ENCODE peak calls at places on chromosomes 7 and 10, in nine cellular contexts. B, H, Y, W, E, U, L, K and D are unnamed samples.

GRCh38 chr10:3782099-3782455 is 2.9 kb downstream of the KLF6 start:
- DNase-seq in B (no peak), H (no peak), Y (no peak), W (no peak), E (no peak), U (no peak), L (no peak), K (no peak), D (no peak)

GRCh38 chr10:132558516-132559413 is 21.2 kb downstream of the INPP5A start:
- DNase-seq in B (peak), H (no peak), Y (no peak), W (no peak), E (peak), U (no peak), L (no peak), K (no peak), D (peak)

GRCh38 chr7:34454381-34454780 is 203.6 kb upstream of the NPSR1 start:
- DNase-seq in B (no peak), H (peak), Y (no peak), W (no peak), E (no peak), U (no peak), L (no peak), K (no peak), D (no peak)

GRCh38 chr7:144390481-144390880 is 13.0 kb downstream of the NOBOX start:
- DNase-seq in B (no peak), H (no peak), Y (no peak), W (no peak), E (peak), U (no peak), L (no peak), K (no peak), D (no peak)

GRCh38 chr7:43785425-43785824 is 26.9 kb downstream of the BLVRA start:
- DNase-seq in B (peak), H (no peak), Y (no peak), W (no peak), E (peak), U (peak), L (no peak), K (no peak), D (no peak)

GRCh38 chr7:57305192-57305748 is 144.7 kb upstream of the ZNF716 start:
- DNase-seq in B (no peak), H (no peak), Y (peak), W (no peak), E (no peak), U (no peak), L (no peak), K (peak), D (no peak)

GRCh38 chr7:5231811-5232484 is 41.9 kb downstream of the WIPI2 start:
- DNase-seq in B (no peak), H (no peak), Y (no peak), W (no peak), E (no peak), U (peak), L (no peak), K (no peak), D (peak)

GRCh38 chr7:22784346-22784745 is 38.3 kb downstream of the TOMM7 start:
- DNase-seq in B (no peak), H (peak), Y (no peak), W (no peak), E (no peak), U (no peak), L (no peak), K (no peak), D (no peak)

GRCh38 chr7:47254081-47255006 is 327.6 kb downstream of the TNS3 start:
- DNase-seq in B (peak), H (peak), Y (peak), W (peak), E (peak), U (peak), L (peak), K (peak), D (peak)

GRCh38 chr10:44961231-44961571 is 1.6 kb downstream of the RASSF4 start:
- DNase-seq in B (no peak), H (no peak), Y (no peak), W (no peak), E (no peak), U (no peak), L (no peak), K (no peak), D (peak)

GRCh38 chr10:124128811-124129145 is 35.4 kb upstream of the CHST15 start:
- DNase-seq in B (no peak), H (no peak), Y (no peak), W (no peak), E (no peak), U (no peak), L (no peak), K (no peak), D (no peak)

GRCh38 chr7:81499262-81500116 is 270.4 kb downstream of the HGF start:
- DNase-seq in B (peak), H (peak), Y (peak), W (peak), E (no peak), U (no peak), L (no peak), K (peak), D (no peak)

GRCh38 chr7:65798111-65799075 is 74.5 kb upstream of the VKORC1L1 start:
- DNase-seq in B (no peak), H (no peak), Y (no peak), W (no peak), E (no peak), U (no peak), L (no peak), K (no peak), D (no peak)

GRCh38 chr10:3749597-3750351 is 35.2 kb downstream of the KLF6 start:
- DNase-seq in B (peak), H (peak), Y (no peak), W (no peak), E (peak), U (no peak), L (no peak), K (no peak), D (no peak)

GRCh38 chr7:66664590-66665293 is 36.1 kb downstream of the KCTD7 start:
- DNase-seq in B (no peak), H (no peak), Y (peak), W (no peak), E (no peak), U (no peak), L (no peak), K (no peak), D (peak)

GRCh38 chr7:67976490-67976889 is 979.9 kb downstream of the TYW1 start:
- DNase-seq in B (no peak), H (no peak), Y (no peak), W (no peak), E (no peak), U (no peak), L (no peak), K (no peak), D (no peak)

GRCh38 chr7:17437586-17437985 is 139.1 kb downstream of the AHR start:
- DNase-seq in B (no peak), H (no peak), Y (no peak), W (no peak), E (no peak), U (no peak), L (no peak), K (no peak), D (no peak)

GRCh38 chr10:52443419-52444388 is 129.6 kb downstream of the DKK1 start:
- DNase-seq in B (no peak), H (peak), Y (no peak), W (peak), E (no peak), U (no peak), L (no peak), K (no peak), D (no peak)

GRCh38 chr7:36686499-36686898 is 37.8 kb downstream of the AOAH start:
- DNase-seq in B (no peak), H (no peak), Y (no peak), W (no peak), E (no peak), U (no peak), L (no peak), K (no peak), D (peak)

GRCh38 chr7:49926720-49927119 is 153.3 kb downstream of the VWC2 start:
- DNase-seq in B (no peak), H (no peak), Y (no peak), W (no peak), E (no peak), U (no peak), L (no peak), K (no peak), D (no peak)

GRCh38 chr7:29386196-29386765 is 177.4 kb upstream of the PRR15 start:
- DNase-seq in B (no peak), H (no peak), Y (no peak), W (no peak), E (no peak), U (no peak), L (no peak), K (no peak), D (no peak)

GRCh38 chr10:96352587-96352986 is 6.2 kb downstream of the OPALIN start:
- DNase-seq in B (no peak), H (no peak), Y (no peak), W (no peak), E (no peak), U (peak), L (no peak), K (no peak), D (no peak)

GRCh38 chr10:119542990-119543813 is 683 bp upstream of the RGS10 start:
- DNase-seq in B (peak), H (peak), Y (peak), W (peak), E (peak), U (peak), L (peak), K (peak), D (peak)

DNA sequence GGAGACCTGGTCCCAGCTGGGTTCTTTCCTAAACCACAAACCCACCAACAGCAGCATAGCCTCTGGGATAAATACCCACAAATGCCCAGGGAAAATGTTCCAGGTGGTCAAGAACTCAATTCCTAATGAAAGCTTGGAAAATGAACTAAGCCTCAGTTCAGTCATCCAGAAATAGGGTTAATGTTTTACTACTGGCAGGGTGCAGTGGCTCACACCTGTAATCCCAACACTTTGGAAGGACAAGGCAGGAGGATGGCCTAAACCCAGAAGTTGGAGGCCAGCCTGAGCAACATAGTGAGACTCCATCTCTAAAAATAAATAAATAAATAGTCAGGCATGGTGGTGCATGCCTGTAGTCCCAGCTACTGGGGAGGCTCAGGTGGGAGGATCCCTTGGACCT is 82.2 kb downstream of the SVOPL start:
- DNase-seq in B (no peak), H (no peak), Y (no peak), W (no peak), E (no peak), U (no peak), L (no peak), K (no peak), D (no peak)
- TF ChIP-seq EP300 in B (no peak), H (no peak), Y (no peak), W (no peak), E (no peak), U (no peak), L (no peak), K (no peak), D (no peak)

GRCh38 chr10:34364253-34365037 is 450.7 kb downstream of the PARD3 start:
- DNase-seq in B (no peak), H (peak), Y (no peak), W (peak), E (no peak), U (no peak), L (no peak), K (no peak), D (no peak)
- TF ChIP-seq EP300 in B (no peak), H (no peak), Y (no peak), W (peak), E (no peak), U (no peak), L (no peak), K (no peak), D (no peak)

GRCh38 chr10:33196377-33196706 is 138.1 kb downstream of the NRP1 start:
- DNase-seq in B (no peak), H (no peak), Y (no peak), W (no peak), E (no peak), U (no peak), L (no peak), K (no peak), D (no peak)

GRCh38 chr10:33195608-33196376 is 138.7 kb downstream of the NRP1 start:
- DNase-seq in B (no peak), H (peak), Y (no peak), W (no peak), E (no peak), U (no peak), L (no peak), K (no peak), D (no peak)

GRCh38 chr10:33190406-33190805 is 144.1 kb downstream of the NRP1 start:
- DNase-seq in B (no peak), H (no peak), Y (no peak), W (no peak), E (no peak), U (no peak), L (no peak), K (no peak), D (no peak)

GRCh38 chr10:33193867-33194521 is 140.5 kb downstream of the NRP1 start:
- DNase-seq in B (no peak), H (peak), Y (no peak), W (peak), E (no peak), U (peak), L (no peak), K (no peak), D (no peak)

GRCh38 chr10:33193057-33193866 is 141.2 kb downstream of the NRP1 start:
- DNase-seq in B (peak), H (peak), Y (peak), W (peak), E (peak), U (peak), L (peak), K (peak), D (peak)
- TF ChIP-seq EP300 in B (no peak), H (no peak), Y (peak), W (no peak), E (no peak), U (no peak), L (no peak), K (no peak), D (no peak)

GRCh38 chr7:70588151-70588550 is 543.8 kb upstream of the GALNT17 start:
- DNase-seq in B (no peak), H (no peak), Y (no peak), W (no peak), E (no peak), U (no peak), L (no peak), K (no peak), D (no peak)
- TF ChIP-seq EP300 in B (no peak), H (no peak), Y (no peak), W (no peak), E (no peak), U (no peak), L (no peak), K (no peak), D (no peak)

DNA sequence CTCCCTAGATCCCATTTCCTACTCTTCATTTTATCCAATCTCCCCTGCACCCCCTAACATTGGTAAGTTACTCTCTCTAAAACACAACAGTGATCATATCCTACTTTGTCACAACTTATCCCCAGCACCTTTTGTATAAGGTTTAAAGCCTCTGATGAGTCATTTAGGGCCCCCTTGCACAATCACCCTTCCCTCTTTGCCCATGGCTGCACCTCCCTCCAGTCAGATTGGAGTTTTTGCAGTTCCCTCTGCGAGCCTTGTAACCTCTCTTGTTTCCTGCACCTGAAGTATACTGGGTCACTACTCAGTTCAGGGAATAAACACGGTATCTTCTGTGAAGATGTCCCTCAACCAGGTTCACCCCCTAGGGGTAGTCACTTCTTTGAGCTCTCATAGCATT is 55.9 kb upstream of the ADRB1 start:
- DNase-seq in B (no peak), H (no peak), Y (no peak), W (no peak), E (no peak), U (no peak), L (no peak), K (no peak), D (peak)
- TF ChIP-seq EP300 in B (no peak), H (no peak), Y (no peak), W (no peak), E (no peak), U (no peak), L (no peak), K (no peak), D (no peak)

GRCh38 chr7:116164552-116164951 is 45.8 kb upstream of the TES start:
- DNase-seq in B (no peak), H (no peak), Y (no peak), W (no peak), E (no peak), U (no peak), L (no peak), K (no peak), D (no peak)
- TF ChIP-seq EP300 in B (no peak), H (no peak), Y (no peak), W (no peak), E (no peak), U (no peak), L (no peak), K (no peak), D (no peak)

GRCh38 chr7:24755096-24755495 is 2.2 kb downstream of the GSDME start:
- DNase-seq in B (no peak), H (no peak), Y (no peak), W (no peak), E (no peak), U (no peak), L (no peak), K (no peak), D (no peak)

GRCh38 chr7:24756989-24757798 is at the start of gene GSDME:
- DNase-seq in B (peak), H (peak), Y (peak), W (peak), E (peak), U (peak), L (peak), K (peak), D (peak)

GRCh38 chr7:24755541-24756416 is 1.5 kb downstream of the GSDME start:
- DNase-seq in B (no peak), H (peak), Y (no peak), W (no peak), E (no peak), U (no peak), L (no peak), K (no peak), D (no peak)

GRCh38 chr7:24756545-24756988 is 697 bp downstream of the GSDME start:
- DNase-seq in B (no peak), H (no peak), Y (no peak), W (no peak), E (no peak), U (no peak), L (no peak), K (no peak), D (no peak)

DNA sequence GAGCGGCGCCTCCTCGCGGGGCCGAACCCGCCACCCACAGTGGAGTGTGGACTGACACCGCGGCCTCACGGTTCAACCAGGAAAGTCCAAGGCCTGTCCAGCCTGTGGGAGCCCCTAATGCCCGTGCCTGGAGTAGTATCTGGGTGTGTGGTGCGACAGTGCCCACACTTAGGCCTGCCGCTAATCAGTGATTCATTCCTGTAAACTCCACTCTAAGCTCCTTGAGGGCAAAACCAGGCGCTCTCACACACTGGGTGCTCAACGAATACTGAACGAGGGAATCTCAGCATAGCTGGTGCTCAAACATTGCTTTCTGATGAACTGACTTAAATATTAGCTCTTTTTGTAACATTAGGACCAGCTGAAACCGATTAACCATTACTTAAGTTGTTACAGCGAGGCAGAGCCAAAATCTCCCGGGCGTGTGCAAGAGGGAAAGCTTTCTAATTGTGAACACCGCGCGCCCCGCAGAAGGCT is 573 bp upstream of the GSDME start:
- DNase-seq in B (peak), H (peak), Y (peak), W (peak), E (no peak), U (no peak), L (no peak), K (no peak), D (no peak)
- TF ChIP-seq EP300 in B (no peak), H (no peak), Y (no peak), W (no peak), E (no peak), U (no peak), L (no peak), K (no peak), D (no peak)